ENCODE peak calls at places on chromosome 13, in seven cellular contexts. W is cardiac muscle cell, O is psoas muscle, I is bronchial epithelial cell, T is neural progenitor cell, E is B cell, R is MM.1S. H is an unnamed sample.

GRCh38 chr13:92473736-92474465 is 752.7 kb upstream of the GPC6 start:
- DNase-seq in W (no peak), O (no peak), I (no peak), T (no peak), E (no peak), R (no peak), H (no peak)

GRCh38 chr13:43942301-43942700 is 62.6 kb downstream of the LACC1 start:
- DNase-seq in W (no peak), O (no peak), I (peak), T (no peak), E (no peak), R (no peak), H (no peak)

GRCh38 chr13:46582190-46582589 is 29.2 kb downstream of the LRCH1 start:
- DNase-seq in W (no peak), O (no peak), I (no peak), T (no peak), E (no peak), R (no peak), H (no peak)

GRCh38 chr13:105655046-105655445 is 880.4 kb downstream of the EFNB2 start:
- DNase-seq in W (peak), O (no peak), I (peak), T (no peak), E (no peak), R (no peak), H (no peak)

GRCh38 chr13:28659611-28659970 is 661 bp downstream of the POMP start:
- DNase-seq in W (peak), O (no peak), I (peak), T (no peak), E (peak), R (peak), H (peak)

GRCh38 chr13:35987572-35988513 is 143.3 kb downstream of the DCLK1 start:
- DNase-seq in W (no peak), O (no peak), I (no peak), T (no peak), E (no peak), R (no peak), H (no peak)

GRCh38 chr13:49859568-49859967 is 67.1 kb upstream of the KPNA3 start:
- DNase-seq in W (peak), O (no peak), I (peak), T (no peak), E (no peak), R (no peak), H (no peak)

GRCh38 chr13:99730403-99730802 is 229.1 kb downstream of the TM9SF2 start:
- DNase-seq in W (no peak), O (no peak), I (no peak), T (no peak), E (no peak), R (no peak), H (no peak)

GRCh38 chr13:94168784-94169512 is 310.5 kb downstream of the DCT start:
- DNase-seq in W (peak), O (no peak), I (no peak), T (no peak), E (no peak), R (no peak), H (no peak)

GRCh38 chr13:110396913-110397379 is 89.9 kb downstream of the COL4A2 start:
- DNase-seq in W (peak), O (peak), I (peak), T (no peak), E (no peak), R (no peak), H (no peak)

GRCh38 chr13:49219647-49220034 is 497 bp upstream of the MLNR start:
- DNase-seq in W (no peak), O (no peak), I (no peak), T (no peak), E (no peak), R (no peak), H (peak)

GRCh38 chr13:100434010-100434763 is 154.4 kb downstream of the GGACT start:
- DNase-seq in W (peak), O (no peak), I (peak), T (no peak), E (no peak), R (no peak), H (peak)

GRCh38 chr13:75959861-75960481 is 323.8 kb downstream of the LMO7 start:
- DNase-seq in W (no peak), O (no peak), I (no peak), T (no peak), E (no peak), R (no peak), H (no peak)

GRCh38 chr13:58004761-58005160 is 373.2 kb downstream of the PCDH17 start:
- DNase-seq in W (no peak), O (no peak), I (no peak), T (no peak), E (no peak), R (no peak), H (no peak)

GRCh38 chr13:37326319-37326718 is 220.9 kb upstream of the CSNK1A1L start:
- DNase-seq in W (peak), O (no peak), I (no peak), T (no peak), E (no peak), R (no peak), H (no peak)

GRCh38 chr13:76944457-76944856 is 3.9 kb upstream of the ACOD1 start:
- DNase-seq in W (peak), O (no peak), I (peak), T (no peak), E (no peak), R (no peak), H (no peak)

GRCh38 chr13:70816853-70817252 is 708.6 kb upstream of the KLHL1 start:
- DNase-seq in W (no peak), O (no peak), I (no peak), T (no peak), E (no peak), R (no peak), H (no peak)

GRCh38 chr13:93364166-93364565 is 137.6 kb downstream of the GPC6 start:
- DNase-seq in W (peak), O (no peak), I (peak), T (no peak), E (no peak), R (no peak), H (no peak)

GRCh38 chr13:43058318-43058674 is 34.9 kb downstream of the DNAJC15 start:
- DNase-seq in W (peak), O (no peak), I (peak), T (no peak), E (no peak), R (no peak), H (no peak)

GRCh38 chr13:48493851-48494250 is 39.0 kb downstream of the RCBTB2 start:
- DNase-seq in W (peak), O (no peak), I (peak), T (no peak), E (no peak), R (no peak), H (no peak)

GRCh38 chr13:41506312-41506711 is 49.0 kb downstream of the RGCC start:
- DNase-seq in W (no peak), O (no peak), I (no peak), T (no peak), E (no peak), R (no peak), H (no peak)

GRCh38 chr13:41502676-41503075 is 45.3 kb downstream of the RGCC start:
- DNase-seq in W (no peak), O (no peak), I (no peak), T (no peak), E (peak), R (peak), H (peak)

GRCh38 chr13:41502021-41502420 is 44.7 kb downstream of the RGCC start:
- DNase-seq in W (no peak), O (no peak), I (no peak), T (no peak), E (no peak), R (peak), H (no peak)

GRCh38 chr13:41503386-41503785 is 46.0 kb downstream of the RGCC start:
- DNase-seq in W (no peak), O (no peak), I (no peak), T (no peak), E (no peak), R (no peak), H (no peak)

GRCh38 chr13:41505209-41505835 is 48.0 kb downstream of the RGCC start:
- DNase-seq in W (peak), O (no peak), I (peak), T (no peak), E (no peak), R (no peak), H (no peak)
- TF ChIP-seq CTCF in W (no peak), O (no peak), I (no peak), T (no peak), E (no peak), R (no peak), H (no peak)

GRCh38 chr13:31409678-31410356 is 210.0 kb downstream of the B3GLCT start:
- DNase-seq in W (no peak), O (no peak), I (peak), T (peak), E (no peak), R (peak), H (no peak)
- TF ChIP-seq CTCF in W (peak), O (no peak), I (peak), T (peak), E (no peak), R (no peak), H (no peak)

DNA sequence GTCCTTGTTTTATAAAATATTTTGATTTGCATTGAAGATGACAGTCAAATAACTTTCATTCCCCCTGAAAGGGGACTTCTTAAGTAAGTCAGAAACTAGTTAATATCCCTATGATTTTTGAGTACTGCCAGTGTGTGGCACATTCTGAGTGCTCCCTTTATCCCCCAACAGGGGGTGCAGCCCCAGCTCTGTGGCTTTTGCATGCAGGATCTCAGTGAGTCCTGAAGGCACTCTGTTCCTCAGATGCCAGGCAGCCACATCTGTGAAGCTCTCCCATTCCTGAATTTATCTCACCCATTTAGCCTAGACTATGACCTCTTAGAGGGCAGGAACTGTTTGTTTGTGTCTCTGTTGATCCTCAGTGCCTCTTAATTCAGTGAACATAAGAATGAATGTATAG is 123.1 kb downstream of the CDK8 start:
- DNase-seq in W (peak), O (no peak), I (peak), T (peak), E (no peak), R (peak), H (no peak)
- TF ChIP-seq CTCF in W (peak), O (peak), I (peak), T (peak), E (no peak), R (peak), H (no peak)

GRCh38 chr13:30091035-30091434 is 216.3 kb downstream of the KATNAL1 start:
- DNase-seq in W (no peak), O (no peak), I (no peak), T (no peak), E (no peak), R (no peak), H (no peak)
- TF ChIP-seq CTCF in W (no peak), O (no peak), I (no peak), T (no peak), E (no peak), R (no peak), H (no peak)

GRCh38 chr13:71979616-71980015 is 112.6 kb upstream of the DACH1 start:
- DNase-seq in W (no peak), O (no peak), I (peak), T (peak), E (no peak), R (peak), H (no peak)
- TF ChIP-seq CTCF in W (no peak), O (no peak), I (peak), T (peak), E (no peak), R (peak), H (peak)

GRCh38 chr13:21478881-21479808 is 20.0 kb upstream of the ZDHHC20 start:
- DNase-seq in W (peak), O (no peak), I (peak), T (peak), E (peak), R (peak), H (peak)
- TF ChIP-seq CTCF in W (peak), O (peak), I (peak), T (peak), E (peak), R (peak), H (peak)

GRCh38 chr13:73364706-73365105 is 305.9 kb downstream of the KLF5 start:
- DNase-seq in W (no peak), O (no peak), I (no peak), T (no peak), E (no peak), R (no peak), H (no peak)

GRCh38 chr13:73365240-73365639 is 306.4 kb downstream of the KLF5 start:
- DNase-seq in W (no peak), O (no peak), I (no peak), T (no peak), E (no peak), R (no peak), H (no peak)

GRCh38 chr13:73365681-73366080 is 306.9 kb downstream of the KLF5 start:
- DNase-seq in W (no peak), O (no peak), I (peak), T (no peak), E (no peak), R (no peak), H (no peak)

GRCh38 chr13:73367886-73368285 is 309.1 kb downstream of the KLF5 start:
- DNase-seq in W (no peak), O (no peak), I (no peak), T (no peak), E (no peak), R (no peak), H (no peak)

GRCh38 chr13:73366241-73366640 is 307.4 kb downstream of the KLF5 start:
- DNase-seq in W (no peak), O (no peak), I (peak), T (no peak), E (no peak), R (no peak), H (no peak)
- TF ChIP-seq CTCF in W (no peak), O (no peak), I (no peak), T (no peak), E (no peak), R (no peak), H (no peak)

DNA sequence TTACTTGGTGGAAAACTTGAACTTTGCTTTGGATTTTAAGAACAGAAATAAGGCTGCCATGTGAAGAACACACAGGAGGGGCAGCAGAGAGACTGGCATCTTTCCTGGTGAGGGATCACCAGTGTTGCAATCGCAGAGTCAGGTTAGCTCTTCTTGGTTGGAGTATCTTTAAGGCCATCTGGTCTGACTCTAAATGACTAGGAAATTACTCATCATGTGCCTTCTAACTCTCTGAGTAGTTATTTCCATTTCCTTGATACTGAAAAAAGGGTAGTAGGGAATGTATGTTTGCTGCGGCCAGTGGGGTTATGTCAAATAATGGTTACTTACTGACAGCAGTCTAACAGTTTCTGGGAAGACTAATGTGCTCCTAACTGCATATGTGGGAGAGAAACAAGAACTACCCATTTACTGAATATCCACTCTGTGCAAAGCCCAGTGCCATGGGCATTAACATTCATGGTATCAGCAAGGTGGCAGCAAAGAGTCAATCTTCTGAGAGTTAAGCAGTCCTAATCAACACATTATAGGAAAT is 122.1 kb downstream of the COG6 start:
- DNase-seq in W (peak), O (no peak), I (peak), T (peak), E (no peak), R (peak), H (no peak)
- TF ChIP-seq CTCF in W (peak), O (no peak), I (peak), T (peak), E (no peak), R (peak), H (peak)

H was measured in GM10248.